ENCODE peak calls at places on chromosome 15, in eight cellular contexts. L is tibial artery; A is epithelial cell of prostate; B is adrenal gland; Y is ACHN; N is ovary; S is stimulated activated CD8-positive, alpha-beta memory T cell treated with anti-CD3 and anti-CD28 coated beads, Interleukin-15, amount 100 ng/mL, for 24 hours; E is stimulated activated CD4-positive, alpha-beta T cell treated with anti-CD3 and anti-CD28 coated beads, Interleukin-2, amount 100 ng/mL, for 48 hours. U is an unnamed sample.

GRCh38 chr15:64808785-64809453 is 16.5 kb downstream of the PIF1 start:
- DNase-seq in B (no peak), E (no peak), Y (no peak), A (no peak), S (no peak), L (no peak), N (no peak), U (no peak)

GRCh38 chr15:45794768-45795486 is 160.1 kb downstream of the SQOR start:
- DNase-seq in S (no peak), Y (no peak), L (no peak), B (no peak), A (no peak), N (no peak), E (no peak), U (no peak)

GRCh38 chr15:66880380-66881155 is 178.5 kb downstream of the SMAD6 start:
- DNase-seq in N (no peak), Y (no peak), B (no peak), A (no peak), L (no peak), E (no peak), S (no peak), U (no peak)

GRCh38 chr15:80891006-80891405 is 98.6 kb downstream of the MESD start:
- DNase-seq in Y (no peak), A (no peak), S (no peak), N (no peak), E (no peak), B (no peak), L (no peak), U (no peak)

GRCh38 chr15:78353093-78353492 is 12.9 kb downstream of the CRABP1 start:
- DNase-seq in E (no peak), N (no peak), Y (peak), S (no peak), A (no peak), L (no peak), B (no peak), U (no peak)

GRCh38 chr15:31235298-31236183 is 91.1 kb upstream of the KLF13 start:
- DNase-seq in N (peak), S (no peak), A (no peak), E (no peak), Y (no peak), L (no peak), B (peak), U (no peak)

GRCh38 chr15:69159805-69160140 is 662 bp upstream of the GLCE start:
- DNase-seq in A (no peak), Y (no peak), S (no peak), L (no peak), B (no peak), N (no peak), E (no peak), U (no peak)

GRCh38 chr15:48954538-48954937 is 9.2 kb downstream of the SHC4 start:
- DNase-seq in N (no peak), S (no peak), B (no peak), A (no peak), L (no peak), E (no peak), Y (no peak), U (no peak)

GRCh38 chr15:70892912-70893560 is 410 bp downstream of the LRRC49 start:
- DNase-seq in E (no peak), S (no peak), A (peak), Y (peak), B (peak), N (no peak), L (peak), U (no peak)

GRCh38 chr15:94164202-94164807 is 67.1 kb upstream of the MCTP2 start:
- DNase-seq in Y (peak), S (peak), L (no peak), N (no peak), E (peak), B (peak), A (no peak), U (peak)

GRCh38 chr15:80934761-80935221 is 54.8 kb downstream of the MESD start:
- DNase-seq in E (no peak), A (no peak), B (no peak), S (no peak), Y (peak), N (no peak), L (no peak), U (no peak)

GRCh38 chr15:85955501-85956391 is 123.9 kb upstream of the AGBL1 start:
- DNase-seq in N (no peak), S (no peak), Y (no peak), E (no peak), A (no peak), L (no peak), B (no peak), U (no peak)

GRCh38 chr15:56568466-56569167 is 103.7 kb upstream of the MNS1 start:
- DNase-seq in B (no peak), S (no peak), A (no peak), N (no peak), E (no peak), L (no peak), Y (no peak), U (no peak)

GRCh38 chr15:38072507-38073277 is 138.3 kb downstream of the TMCO5A start:
- DNase-seq in B (peak), N (peak), L (peak), S (no peak), A (peak), E (no peak), Y (peak), U (no peak)

GRCh38 chr15:62250176-62250575 is 85.1 kb upstream of the C2CD4B start:
- DNase-seq in N (no peak), E (no peak), L (no peak), Y (no peak), A (no peak), S (no peak), B (no peak), U (no peak)

GRCh38 chr15:91944334-91944733 is 90.8 kb downstream of the SLCO3A1 start:
- DNase-seq in B (no peak), L (no peak), S (no peak), A (no peak), N (no peak), E (no peak), Y (no peak), U (no peak)

GRCh38 chr15:78308422-78309021 is 9.1 kb upstream of the SKIC8 start:
- DNase-seq in E (peak), L (peak), N (no peak), B (peak), Y (peak), A (no peak), S (peak), U (peak)

GRCh38 chr15:39808909-39809308 is 26.3 kb upstream of the FSIP1 start:
- DNase-seq in S (no peak), L (no peak), Y (no peak), B (no peak), A (no peak), E (no peak), N (no peak), U (no peak)

U was measured in activated CD8-positive, alpha-beta memory T cell treated with anti-CD3 and anti-CD28 coated beads, Interleukin-2, amount 50 U/mL, for 4 hours.